ENCODE peak calls at places on chromosomes 16 and 17, in nine cellular contexts. M, U, D, E, R, C, X, T and I are unnamed samples.

GRCh38 chr16:89560413-89561194 is at the start of gene RPL13:
- DNase-seq in M (peak), U (peak), D (peak), E (peak), R (peak), C (peak), X (peak), T (peak), I (peak)

GRCh38 chr16:51982715-51983680 is 563.9 kb downstream of the TOX3 start:
- DNase-seq in M (no peak), U (peak), D (no peak), E (peak), R (peak), C (peak), X (peak), T (no peak), I (peak)

GRCh38 chr17:80214012-80214877 is 5.9 kb downstream of the SGSH start:
- DNase-seq in M (no peak), U (no peak), D (no peak), E (no peak), R (no peak), C (no peak), X (no peak), T (no peak), I (no peak)

GRCh38 chr17:7922499-7923289 is 6.6 kb upstream of the RNF227 start:
- DNase-seq in M (peak), U (peak), D (peak), E (peak), R (peak), C (peak), X (peak), T (no peak), I (peak)

GRCh38 chr17:12821376-12821940 is 32.2 kb downstream of the ARHGAP44 start:
- DNase-seq in M (no peak), U (no peak), D (no peak), E (peak), R (no peak), C (peak), X (peak), T (no peak), I (no peak)

GRCh38 chr17:33924105-33924504 is 331.0 kb upstream of the CCL2 start:
- DNase-seq in M (no peak), U (no peak), D (no peak), E (no peak), R (no peak), C (no peak), X (no peak), T (no peak), I (no peak)

GRCh38 chr16:66374176-66374575 is 7.7 kb downstream of the CDH5 start:
- DNase-seq in M (peak), U (no peak), D (no peak), E (no peak), R (no peak), C (no peak), X (no peak), T (no peak), I (no peak)

GRCh38 chr16:73735954-73736353 is 560.7 kb upstream of the PSMD7 start:
- DNase-seq in M (no peak), U (no peak), D (no peak), E (peak), R (no peak), C (no peak), X (no peak), T (no peak), I (no peak)

GRCh38 chr17:71402661-71403141 is 718.1 kb upstream of the SOX9 start:
- DNase-seq in M (no peak), U (no peak), D (no peak), E (peak), R (no peak), C (no peak), X (no peak), T (no peak), I (peak)

GRCh38 chr16:55000595-55000994 is 69.9 kb downstream of the IRX5 start:
- DNase-seq in M (no peak), U (no peak), D (no peak), E (peak), R (no peak), C (no peak), X (peak), T (no peak), I (no peak)

GRCh38 chr16:11672206-11673090 is 4.2 kb downstream of the SNN start:
- DNase-seq in M (no peak), U (no peak), D (no peak), E (no peak), R (no peak), C (no peak), X (no peak), T (no peak), I (no peak)

GRCh38 chr17:37089998-37090397 is 141.2 kb downstream of the AATF start:
- DNase-seq in M (no peak), U (no peak), D (no peak), E (no peak), R (no peak), C (no peak), X (no peak), T (no peak), I (no peak)

GRCh38 chr16:66572356-66572755 is 6.1 kb downstream of the CMTM1 start:
- DNase-seq in M (no peak), U (no peak), D (no peak), E (no peak), R (no peak), C (no peak), X (no peak), T (no peak), I (no peak)

GRCh38 chr17:57601328-57601727 is 143.8 kb downstream of the CCDC182 start:
- DNase-seq in M (no peak), U (no peak), D (no peak), E (no peak), R (no peak), C (no peak), X (no peak), T (no peak), I (no peak)

GRCh38 chr17:10033982-10034381 is 128.9 kb upstream of the RCVRN start:
- DNase-seq in M (no peak), U (no peak), D (no peak), E (no peak), R (no peak), C (no peak), X (no peak), T (no peak), I (no peak)

GRCh38 chr16:1537763-1538289 is 4.4 kb downstream of the TMEM204 start:
- DNase-seq in M (no peak), U (no peak), D (peak), E (no peak), R (no peak), C (no peak), X (no peak), T (no peak), I (no peak)

GRCh38 chr16:1540556-1540855 is 7.0 kb downstream of the TMEM204 start:
- DNase-seq in M (no peak), U (no peak), D (no peak), E (no peak), R (no peak), C (no peak), X (no peak), T (no peak), I (no peak)

GRCh38 chr16:1539720-1540555 is 6.5 kb downstream of the TMEM204 start:
- DNase-seq in M (no peak), U (no peak), D (no peak), E (no peak), R (no peak), C (no peak), X (no peak), T (no peak), I (no peak)

GRCh38 chr16:1537138-1537577 is 3.7 kb downstream of the TMEM204 start:
- DNase-seq in M (no peak), U (no peak), D (no peak), E (no peak), R (no peak), C (no peak), X (no peak), T (no peak), I (no peak)

DNA sequence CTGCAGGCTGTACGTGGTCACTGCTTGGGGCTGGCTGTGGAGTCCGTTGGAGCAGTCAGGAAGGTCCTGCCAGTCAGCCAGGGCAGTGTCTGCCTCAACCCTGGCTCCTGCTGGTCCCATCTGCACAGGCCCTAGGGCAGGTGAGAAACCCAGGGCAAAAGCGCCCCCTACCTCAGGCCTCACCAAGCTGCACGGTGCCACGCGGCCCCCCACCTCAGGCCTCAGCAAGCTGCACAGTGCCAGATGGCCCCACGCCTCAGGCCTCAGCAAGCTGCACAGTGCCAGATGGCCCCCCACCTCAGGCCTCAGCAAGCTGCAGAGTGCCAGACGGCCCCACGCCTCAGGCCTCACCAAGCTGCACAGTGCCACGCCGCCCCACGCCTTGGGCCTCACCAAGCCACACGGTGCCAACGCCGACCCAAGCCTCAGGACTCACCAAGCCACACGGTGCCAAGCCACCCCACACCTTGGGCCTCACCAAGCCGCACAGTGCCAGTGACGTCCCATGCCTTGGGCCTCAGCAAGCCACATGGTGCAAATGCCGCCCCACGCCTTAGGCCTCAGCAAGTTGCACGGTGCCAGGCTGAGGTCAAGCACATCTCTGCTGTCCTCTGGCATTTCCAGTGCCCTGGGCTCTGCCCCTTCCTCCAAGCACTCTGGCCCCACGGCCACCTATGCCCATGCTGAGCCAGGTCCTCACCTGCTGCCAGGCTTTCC is 5.5 kb downstream of the TMEM204 start:
- DNase-seq in M (no peak), U (no peak), D (no peak), E (no peak), R (no peak), C (no peak), X (no peak), T (no peak), I (no peak)
- TF ChIP-seq CTCF in M (no peak), U (no peak), D (peak), E (no peak), R (no peak), C (no peak), X (no peak), T (no peak), I (no peak)

DNA sequence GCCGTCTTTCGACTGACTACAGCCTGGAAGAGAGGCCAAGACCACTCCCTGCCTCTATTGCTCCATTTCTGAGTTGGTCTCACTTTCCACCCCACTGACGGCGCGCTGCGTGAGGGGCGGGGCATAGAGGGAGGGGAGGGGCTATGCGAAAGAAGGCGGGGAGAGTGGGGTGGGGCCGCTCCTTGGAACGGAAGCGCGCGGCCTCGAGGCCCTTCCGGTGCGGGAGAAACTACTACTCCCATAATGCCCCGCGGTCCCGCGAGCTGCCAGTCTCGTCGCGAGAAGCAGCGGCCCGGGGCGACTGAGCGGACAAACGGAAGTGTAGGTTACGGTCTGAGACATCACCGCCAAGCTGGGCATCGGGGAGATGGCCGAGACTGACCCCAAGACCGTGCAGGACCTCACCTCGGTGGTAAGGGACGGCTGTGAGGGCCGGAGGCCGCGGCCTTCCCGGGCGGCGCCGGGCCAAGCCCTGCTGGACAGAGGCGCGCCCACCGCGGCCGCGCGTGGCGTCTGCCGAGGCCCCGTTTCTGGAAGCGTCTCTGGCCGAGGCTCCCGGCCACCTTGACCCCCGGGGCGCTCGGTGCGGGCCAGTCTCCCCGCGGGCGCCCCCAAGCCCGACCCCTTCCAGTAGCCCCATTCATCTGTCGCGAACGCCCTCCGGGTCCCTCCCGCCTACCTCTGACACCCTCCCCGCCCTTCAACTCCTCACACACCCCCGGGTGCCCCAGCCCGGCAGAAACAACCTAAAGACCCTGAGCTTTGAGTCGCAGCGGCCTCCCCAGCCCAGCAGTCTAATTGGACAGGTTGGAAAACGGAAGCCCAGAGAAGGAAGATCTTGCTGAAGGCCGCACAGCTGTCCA is at the start of gene HSBP1:
- DNase-seq in M (peak), U (peak), D (peak), E (peak), R (peak), C (peak), X (peak), T (peak), I (peak)
- TF ChIP-seq CTCF in M (no peak), U (no peak), D (no peak), E (no peak), R (no peak), C (no peak), X (no peak), T (no peak), I (peak)

GRCh38 chr16:5059386-5060072 is 6.2 kb downstream of the C16orf89 start:
- DNase-seq in M (peak), U (no peak), D (no peak), E (no peak), R (no peak), C (no peak), X (no peak), T (no peak), I (no peak)

GRCh38 chr16:5056347-5056746 is 9.4 kb downstream of the C16orf89 start:
- DNase-seq in M (no peak), U (peak), D (no peak), E (peak), R (peak), C (no peak), X (no peak), T (no peak), I (no peak)

GRCh38 chr16:5054876-5055865 is 10.6 kb downstream of the C16orf89 start:
- DNase-seq in M (no peak), U (no peak), D (no peak), E (no peak), R (no peak), C (no peak), X (no peak), T (no peak), I (no peak)

GRCh38 chr16:5060073-5060641 is 5.6 kb downstream of the C16orf89 start:
- DNase-seq in M (peak), U (no peak), D (no peak), E (no peak), R (no peak), C (no peak), X (no peak), T (no peak), I (no peak)

GRCh38 chr16:5058476-5058875 is 7.3 kb downstream of the C16orf89 start:
- DNase-seq in M (no peak), U (peak), D (no peak), E (no peak), R (no peak), C (no peak), X (no peak), T (no peak), I (no peak)
- TF ChIP-seq CTCF in M (no peak), U (peak), D (no peak), E (no peak), R (no peak), C (peak), X (peak), T (no peak), I (no peak)

DNA sequence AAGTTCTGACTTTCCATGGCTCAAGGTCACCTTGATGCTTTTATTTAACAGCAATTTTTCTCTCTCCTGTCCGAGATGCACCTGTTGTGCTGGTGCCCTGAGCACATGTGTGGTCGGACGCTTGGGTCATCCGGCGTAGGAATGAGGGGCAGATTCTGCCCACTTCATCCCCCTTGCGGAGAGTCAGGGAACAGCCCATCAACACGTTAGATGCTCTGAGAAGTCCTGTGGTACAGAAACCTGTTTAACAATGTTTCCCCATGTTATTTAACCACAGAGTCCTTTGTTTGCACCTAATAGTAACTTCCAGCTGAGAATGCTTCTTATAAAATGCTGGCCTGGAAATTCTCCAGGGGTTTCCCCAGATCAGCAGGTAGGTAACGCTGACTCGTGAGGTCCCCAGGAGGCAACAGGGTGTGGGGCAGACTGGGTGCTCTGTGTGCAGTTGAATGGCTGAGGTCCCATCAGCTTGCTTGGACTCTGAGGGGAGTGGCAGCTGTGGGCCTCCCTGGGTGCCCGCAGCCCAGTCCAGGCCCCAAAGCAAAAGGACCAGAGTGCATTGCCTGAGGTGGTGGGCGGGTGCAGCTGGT is 17.8 kb downstream of the DOC2B start:
- DNase-seq in M (no peak), U (no peak), D (no peak), E (peak), R (no peak), C (no peak), X (no peak), T (no peak), I (no peak)
- TF ChIP-seq CTCF in M (no peak), U (peak), D (no peak), E (peak), R (no peak), C (no peak), X (peak), T (no peak), I (no peak)